ENCODE peak calls at places on chromosomes 13 and 19, in nine cellular contexts. N, Z, M, H, T, X, A, Q and K are unnamed samples.

GRCh38 chr19:33784432-33784831 is 12.2 kb upstream of the KCTD15 start:
- DNase-seq in N (no peak), Z (no peak), M (no peak), H (no peak), T (no peak), X (no peak), A (no peak), Q (peak), K (no peak)

GRCh38 chr19:6392219-6393073 is 518 bp downstream of the GTF2F1 start:
- DNase-seq in N (no peak), Z (no peak), M (peak), H (no peak), T (no peak), X (no peak), A (no peak), Q (no peak), K (no peak)

GRCh38 chr13:34340534-34340933 is 522.6 kb downstream of the RFC3 start:
- DNase-seq in N (peak), Z (no peak), M (no peak), H (no peak), T (no peak), X (peak), A (no peak), Q (no peak), K (no peak)

GRCh38 chr19:13001502-13002388 is 6.5 kb downstream of the NFIX start:
- DNase-seq in N (peak), Z (peak), M (no peak), H (no peak), T (no peak), X (no peak), A (no peak), Q (no peak), K (no peak)

GRCh38 chr19:33408538-33408937 is 35.0 kb downstream of the CEBPG start:
- DNase-seq in N (no peak), Z (no peak), M (no peak), H (no peak), T (no peak), X (no peak), A (no peak), Q (no peak), K (no peak)

GRCh38 chr13:76717092-76717491 is 169.1 kb downstream of the KCTD12 start:
- DNase-seq in N (no peak), Z (no peak), M (no peak), H (no peak), T (no peak), X (no peak), A (no peak), Q (peak), K (no peak)

GRCh38 chr13:39189778-39190177 is 151.5 kb downstream of the NHLRC3 start:
- DNase-seq in N (no peak), Z (no peak), M (peak), H (peak), T (no peak), X (no peak), A (no peak), Q (no peak), K (no peak)

GRCh38 chr13:49731766-49732165 is 40.5 kb upstream of the EBPL start:
- DNase-seq in N (peak), Z (peak), M (no peak), H (no peak), T (peak), X (peak), A (peak), Q (peak), K (peak)

GRCh38 chr19:14410775-14411134 is 8.4 kb downstream of the DDX39A start:
- DNase-seq in N (no peak), Z (no peak), M (no peak), H (no peak), T (no peak), X (no peak), A (no peak), Q (no peak), K (no peak)

GRCh38 chr19:17180997-17181702 is 34.0 kb upstream of the USE1 start:
- DNase-seq in N (no peak), Z (no peak), M (peak), H (peak), T (no peak), X (no peak), A (no peak), Q (no peak), K (no peak)

GRCh38 chr19:45352062-45352461 is 11.5 kb downstream of the KLC3 start:
- DNase-seq in N (no peak), Z (no peak), M (no peak), H (no peak), T (no peak), X (no peak), A (no peak), Q (no peak), K (no peak)

GRCh38 chr19:7687177-7687576 is 6.5 kb downstream of the TRAPPC5 start:
- DNase-seq in N (no peak), Z (no peak), M (no peak), H (no peak), T (no peak), X (no peak), A (no peak), Q (no peak), K (no peak)

GRCh38 chr19:13149628-13150186 is 468 bp downstream of the STX10 start:
- DNase-seq in N (peak), Z (peak), M (peak), H (peak), T (no peak), X (peak), A (no peak), Q (no peak), K (no peak)

GRCh38 chr13:46660859-46661258 is 107.9 kb downstream of the LRCH1 start:
- DNase-seq in N (no peak), Z (no peak), M (no peak), H (no peak), T (no peak), X (no peak), A (no peak), Q (no peak), K (no peak)

GRCh38 chr13:42354246-42355117 is 82.5 kb downstream of the AKAP11 start:
- DNase-seq in N (peak), Z (peak), M (peak), H (no peak), T (peak), X (peak), A (peak), Q (peak), K (no peak)

GRCh38 chr13:79398915-79399314 is 7.1 kb downstream of the RBM26 start:
- DNase-seq in N (peak), Z (no peak), M (no peak), H (no peak), T (no peak), X (peak), A (no peak), Q (peak), K (no peak)

GRCh38 chr19:9935409-9936062 is 779 bp downstream of the OLFM2 start:
- DNase-seq in N (no peak), Z (no peak), M (peak), H (peak), T (no peak), X (no peak), A (no peak), Q (no peak), K (no peak)

GRCh38 chr13:29480893-29481525 is 114.5 kb downstream of the SLC7A1 start:
- DNase-seq in N (no peak), Z (no peak), M (no peak), H (peak), T (no peak), X (no peak), A (no peak), Q (no peak), K (no peak)

GRCh38 chr19:1865172-1866010 is 2.0 kb upstream of the KLF16 start:
- DNase-seq in N (no peak), Z (no peak), M (no peak), H (no peak), T (no peak), X (no peak), A (no peak), Q (no peak), K (no peak)
- H3K4me3 ChIP-seq in N (no peak), Z (peak), M (peak), H (peak), T (peak), X (peak), A (peak), Q (no peak), K (peak)

DNA sequence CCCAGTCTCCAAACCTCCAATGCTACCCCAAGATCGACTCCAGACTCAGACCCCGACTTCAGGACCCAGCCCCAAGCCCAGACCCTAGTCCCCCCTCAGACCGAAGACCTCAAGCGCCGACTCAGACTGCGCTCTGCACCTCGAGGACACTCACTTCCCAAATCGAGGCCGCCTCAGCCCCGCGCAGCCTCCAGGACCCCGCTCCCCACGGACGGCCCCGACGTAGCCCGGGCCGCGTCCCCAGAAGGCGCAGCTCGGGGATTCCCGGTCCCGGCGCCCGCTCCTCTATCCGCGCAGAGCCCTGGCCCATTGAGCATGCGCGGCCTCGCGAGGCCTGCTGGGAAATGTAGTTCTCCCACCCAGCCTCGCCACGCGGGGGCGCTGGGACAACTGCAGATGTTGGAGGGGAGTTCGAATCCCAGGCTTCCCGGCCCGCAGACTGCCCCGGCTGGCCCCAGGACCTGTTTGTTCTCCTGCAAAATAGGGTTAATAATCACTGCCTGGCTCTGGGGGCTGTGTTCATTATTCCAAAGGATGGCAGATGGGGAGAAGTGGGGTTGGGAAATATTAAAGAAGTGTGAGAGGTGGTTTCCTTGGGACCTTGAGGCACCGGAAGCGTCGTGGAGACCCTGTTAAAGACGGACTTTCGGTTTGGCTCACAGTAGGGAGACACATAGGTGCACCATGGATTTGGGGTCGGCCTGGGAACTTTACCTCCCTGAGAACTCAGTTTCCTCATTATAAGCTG is at the start of gene APBA3:
- DNase-seq in N (peak), Z (peak), M (peak), H (peak), T (peak), X (peak), A (peak), Q (peak), K (peak)
- TF ChIP-seq CTCF in N (peak), Z (peak), M (peak), H (peak), T (peak), X (peak), A (peak), Q (peak), K (peak)

DNA sequence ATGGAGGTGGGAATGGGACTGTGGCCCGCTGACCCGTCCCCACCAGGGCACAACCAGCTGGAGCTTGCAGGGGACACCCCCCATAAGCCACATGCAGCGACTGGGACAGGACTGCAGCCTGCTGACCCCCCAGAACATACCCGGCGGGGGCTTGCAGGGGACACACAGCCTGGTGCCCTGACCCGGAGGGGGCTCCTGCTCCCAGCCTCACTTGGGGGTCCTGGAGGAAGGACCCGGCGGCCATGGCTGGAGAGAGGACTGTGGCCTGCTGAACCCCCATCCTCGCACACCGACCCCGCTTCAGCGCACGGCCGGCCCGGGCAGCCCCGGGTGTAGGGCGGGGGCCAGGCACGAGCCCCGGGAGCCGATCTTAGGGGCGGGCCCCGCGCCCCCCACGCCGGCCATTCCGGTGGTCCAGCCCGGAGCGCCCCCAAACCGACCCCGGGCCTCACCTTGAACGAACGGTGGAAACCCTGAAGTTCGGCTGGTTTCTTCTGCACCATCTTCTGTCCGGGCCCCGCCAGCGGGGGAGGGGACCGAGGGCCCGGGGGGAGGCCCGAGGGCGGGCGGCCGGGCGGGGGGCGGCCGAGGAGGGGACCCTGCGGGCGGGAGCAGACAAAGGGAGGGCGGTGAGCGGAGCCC is 574 bp downstream of the MKNK2 start:
- DNase-seq in N (no peak), Z (no peak), M (no peak), H (no peak), T (no peak), X (no peak), A (no peak), Q (no peak), K (no peak)
- H3K4me3 ChIP-seq in N (peak), Z (peak), M (peak), H (peak), T (peak), X (peak), A (peak), Q (peak), K (peak)

DNA sequence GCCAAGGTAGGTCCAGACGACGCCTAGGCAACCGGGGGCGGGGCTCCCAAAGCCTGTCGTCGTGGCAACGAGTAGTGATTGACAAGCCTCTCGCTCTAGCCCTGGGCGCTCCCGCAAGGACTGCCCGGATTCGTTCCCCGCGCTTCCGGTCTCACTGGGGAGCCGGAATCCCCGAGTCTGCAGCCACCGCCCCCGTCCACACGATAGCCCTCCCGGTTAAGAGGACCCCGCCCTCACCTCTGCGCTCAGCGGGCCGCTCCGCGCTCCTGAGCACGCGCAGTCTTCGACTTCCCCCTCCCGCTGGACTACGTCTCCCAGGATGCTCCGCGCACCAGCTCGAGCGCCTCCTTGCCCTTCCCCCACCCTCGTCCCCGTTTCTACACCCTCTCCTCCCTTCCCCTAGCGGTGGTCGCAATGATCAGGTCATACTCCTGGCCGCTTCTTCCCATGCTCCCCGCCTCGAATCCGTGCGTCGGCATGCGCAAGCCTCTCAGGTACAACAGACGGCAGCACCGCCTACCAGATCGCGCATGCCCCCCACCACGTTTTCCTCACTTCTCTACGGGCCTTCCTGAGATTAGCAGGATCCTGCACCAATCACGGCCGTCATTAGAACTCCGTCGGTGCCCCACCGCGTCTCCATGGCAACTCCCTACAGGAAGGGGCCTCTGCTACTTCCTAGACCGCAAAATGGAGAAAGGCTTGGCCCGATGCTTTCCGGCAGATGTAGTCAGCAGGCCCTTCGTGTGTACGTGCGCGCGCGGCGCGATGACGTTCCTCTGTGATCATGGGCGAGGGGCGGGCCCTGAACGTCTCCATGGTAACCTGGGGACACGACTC is at the start of gene MZF1:
- DNase-seq in N (peak), Z (peak), M (peak), H (peak), T (peak), X (peak), A (peak), Q (peak), K (peak)
- TF ChIP-seq CTCF in N (no peak), Z (no peak), M (no peak), H (peak), T (peak), X (no peak), A (peak), Q (no peak), K (no peak)